ENCODE peak calls at places on chromosomes 1 and 21, in ten cellular contexts. Q is A673, X is substantia nigra, G is H7, U is iPS-NIHi11, Y is Right ventricle myocardium superior, E is hippocampal formation, V is G401, T is SK-N-DZ, Z is naive B cell. B is an unnamed sample.

GRCh38 chr1:176208034-176208433 is 948 bp upstream of the COP1 start:
- DNase-seq in Q (no peak), X (no peak), G (no peak), U (no peak), Y (no peak), E (no peak), V (no peak), T (no peak), Z (no peak), B (no peak)

GRCh38 chr1:149877211-149877946 is 22.0 kb upstream of the BOLA1 start:
- DNase-seq in Q (no peak), X (no peak), G (no peak), U (no peak), Y (no peak), E (no peak), V (no peak), T (no peak), Z (no peak), B (no peak)

GRCh38 chr1:201781447-201781846 is 47.5 kb upstream of the IPO9 start:
- DNase-seq in Q (peak), X (no peak), G (no peak), U (no peak), Y (no peak), E (no peak), V (no peak), T (no peak), Z (no peak), B (no peak)

GRCh38 chr1:85581802-85582686 is 1.5 kb downstream of the CCN1 start:
- DNase-seq in Q (peak), X (no peak), G (peak), U (peak), Y (peak), E (no peak), V (peak), T (no peak), Z (no peak), B (no peak)

GRCh38 chr1:108521990-108522393 is 37.9 kb upstream of the EEIG2 start:
- DNase-seq in Q (peak), X (no peak), G (no peak), U (no peak), Y (no peak), E (no peak), V (no peak), T (no peak), Z (no peak), B (peak)

GRCh38 chr21:44849616-44850130 is 23.8 kb downstream of the PTTG1IP start:
- DNase-seq in Q (no peak), X (no peak), G (no peak), U (no peak), Y (peak), E (no peak), V (no peak), T (no peak), Z (no peak), B (no peak)

GRCh38 chr1:90973897-90974798 is 47.7 kb downstream of the ZNF644 start:
- DNase-seq in Q (peak), X (no peak), G (no peak), U (peak), Y (no peak), E (no peak), V (no peak), T (no peak), Z (no peak), B (no peak)

GRCh38 chr1:185694081-185694480 is 40.1 kb upstream of the HMCN1 start:
- DNase-seq in Q (peak), X (no peak), G (no peak), U (no peak), Y (no peak), E (no peak), V (peak), T (no peak), Z (peak), B (peak)

GRCh38 chr1:44031900-44032817 is 897 bp upstream of the SLC6A9 start:
- DNase-seq in Q (no peak), X (no peak), G (peak), U (no peak), Y (no peak), E (no peak), V (no peak), T (no peak), Z (no peak), B (no peak)

GRCh38 chr1:235888119-235888643 is 21.5 kb upstream of the LYST start:
- DNase-seq in Q (no peak), X (no peak), G (no peak), U (no peak), Y (no peak), E (no peak), V (no peak), T (no peak), Z (no peak), B (no peak)

GRCh38 chr1:11977625-11978024 is 2.6 kb upstream of the MFN2 start:
- DNase-seq in Q (no peak), X (no peak), G (no peak), U (no peak), Y (no peak), E (no peak), V (no peak), T (no peak), Z (no peak), B (no peak)

GRCh38 chr21:14646893-14647292 is 100.8 kb upstream of the SAMSN1 start:
- DNase-seq in Q (no peak), X (no peak), G (no peak), U (no peak), Y (no peak), E (no peak), V (no peak), T (no peak), Z (no peak), B (no peak)

GRCh38 chr1:64967381-64967780 is 1.0 kb upstream of the JAK1 start:
- DNase-seq in Q (no peak), X (no peak), G (no peak), U (peak), Y (no peak), E (no peak), V (no peak), T (no peak), Z (no peak), B (no peak)

B was measured in AML-193.